ENCODE peak calls at places on chromosomes 1 and 21, in five cellular contexts. A is prostate gland, J is colonic mucosa, P is MM.1S, G is A549. Q is an unnamed sample.

GRCh38 chr1:31784356-31785019 is 20.3 kb upstream of the ADGRB2 start:
- DNase-seq in J (no peak), A (no peak), G (no peak), P (no peak), Q (no peak)

GRCh38 chr1:108852541-108852940 is 4.4 kb downstream of the AKNAD1 start:
- DNase-seq in J (no peak), A (no peak), G (no peak), P (no peak), Q (no peak)

GRCh38 chr1:32702599-32703478 is at the start of gene SYNC:
- DNase-seq in J (peak; percentile 92), A (no peak), G (peak; percentile 69), P (no peak), Q (no peak)

GRCh38 chr1:166197141-166197540 is 30.3 kb upstream of the FAM78B start:
- DNase-seq in J (no peak), G (no peak), A (no peak), P (no peak), Q (no peak)

GRCh38 chr1:191913234-191913948 is 244.9 kb upstream of the RGS18 start:
- DNase-seq in P (no peak), A (no peak), G (no peak), J (no peak), Q (no peak)

GRCh38 chr1:176989754-176990153 is 174.8 kb downstream of the ASTN1 start:
- DNase-seq in A (no peak), P (no peak), G (no peak), J (no peak), Q (no peak)

GRCh38 chr1:245956225-245956624 is 550.9 kb downstream of the SMYD3 start:
- DNase-seq in J (no peak), G (no peak), A (no peak), P (no peak), Q (no peak)

GRCh38 chr1:232988572-232989040 is 38.2 kb downstream of the NTPCR start:
- DNase-seq in G (no peak), P (no peak), J (no peak), A (no peak), Q (peak; percentile 15)

GRCh38 chr1:15258828-15259588 is 12.0 kb downstream of the FHAD1 start:
- DNase-seq in G (no peak), J (no peak), P (no peak), A (no peak), Q (no peak)

GRCh38 chr1:197399691-197400521 is 131.9 kb downstream of the CRB1 start:
- DNase-seq in A (no peak), J (no peak), G (peak; percentile 69), P (peak; percentile 71), Q (peak; percentile 43)

GRCh38 chr21:31326478-31327247 is 17.4 kb downstream of the TIAM1 start:
- DNase-seq in A (no peak), G (no peak), J (no peak), P (peak; percentile 26), Q (no peak)

GRCh38 chr1:34165422-34165921 is 442 bp upstream of the CSMD2 start:
- DNase-seq in G (no peak), J (no peak), A (no peak), P (no peak), Q (no peak)

GRCh38 chr1:193221641-193222040 is 35.2 kb upstream of the B3GALT2 start:
- DNase-seq in A (no peak), G (no peak), J (no peak), P (no peak), Q (no peak)

GRCh38 chr1:192906334-192906733 is 97.5 kb downstream of the RGS2 start:
- DNase-seq in A (no peak), J (no peak), G (no peak), P (no peak), Q (no peak)

GRCh38 chr1:89870998-89871397 is 50.2 kb downstream of the LRRC8D start:
- DNase-seq in A (no peak), J (no peak), P (no peak), G (no peak), Q (no peak)

GRCh38 chr21:33071878-33072306 is 2.0 kb downstream of the OLIG1 start:
- DNase-seq in P (peak; percentile 66), A (no peak), J (no peak), G (no peak), Q (no peak)

GRCh38 chr1:147723691-147724323 is 36.6 kb downstream of the GJA5 start:
- DNase-seq in G (peak; percentile 45), A (no peak), P (peak; percentile 36), J (peak; percentile 44), Q (no peak)

GRCh38 chr1:227729144-227729880 is 5.8 kb downstream of the JMJD4 start:
- DNase-seq in P (peak; percentile 25), J (no peak), A (no peak), G (no peak), Q (no peak)

GRCh38 chr1:162976628-162977027 is 92.5 kb upstream of the RGS4 start:
- DNase-seq in P (no peak), G (no peak), A (no peak), J (no peak), Q (no peak)

GRCh38 chr1:242196101-242196500 is 197.2 kb upstream of the MAP1LC3C start:
- DNase-seq in P (no peak), G (no peak), A (no peak), J (no peak), Q (no peak)

GRCh38 chr1:60848583-60849188 is 233.7 kb upstream of the NFIA start:
- DNase-seq in P (peak; percentile 54), G (peak; percentile 32), J (no peak), A (no peak), Q (peak; percentile 10)

GRCh38 chr1:162197615-162198497 is 128.4 kb downstream of the NOS1AP start:
- DNase-seq in P (no peak), A (no peak), G (no peak), J (no peak), Q (no peak)

GRCh38 chr1:46489169-46489637 is 433 bp upstream of the DMBX1 start:
- DNase-seq in A (no peak), G (no peak), P (no peak), J (no peak), Q (no peak)

GRCh38 chr1:152053375-152053774 is 16.6 kb upstream of the S100A11 start:
- DNase-seq in A (no peak), P (no peak), G (no peak), J (no peak), Q (no peak)

GRCh38 chr1:17559618-17560419 is 20.3 kb downstream of the ARHGEF10L start:
- DNase-seq in G (no peak), P (no peak), J (peak; percentile 71), A (no peak), Q (no peak)

GRCh38 chr21:32771134-32771523 is 426 bp downstream of the PAXBP1 start:
- DNase-seq in J (peak; percentile 42), G (peak; percentile 46), A (peak; percentile 30), P (peak; percentile 60), Q (no peak)

GRCh38 chr1:70656371-70656770 is 245.3 kb downstream of the CTH start:
- DNase-seq in G (no peak), J (no peak), P (no peak), A (no peak), Q (no peak)

GRCh38 chr1:204116539-204116938 is 35.3 kb downstream of the ETNK2 start:
- DNase-seq in P (no peak), G (no peak), A (no peak), J (no peak), Q (no peak)

GRCh38 chr21:43699933-43700599 is 18.9 kb upstream of the PDXK start:
- DNase-seq in J (no peak), G (no peak), A (no peak), P (no peak), Q (no peak)

GRCh38 chr1:5938068-5938740 is 54.0 kb downstream of the NPHP4 start:
- DNase-seq in A (no peak), P (no peak), J (no peak), G (no peak), Q (no peak)

GRCh38 chr1:184559117-184559713 is 172.4 kb downstream of the C1orf21 start:
- DNase-seq in G (no peak), P (no peak), J (no peak), A (no peak), Q (no peak)

GRCh38 chr1:198600906-198601305 is 37.9 kb upstream of the PTPRC start:
- DNase-seq in A (no peak), P (no peak), J (no peak), G (no peak), Q (no peak)

GRCh38 chr1:168180148-168180524 is 1.4 kb downstream of the TIPRL start:
- DNase-seq in P (no peak), A (no peak), G (no peak), J (peak; percentile 22), Q (no peak)

GRCh38 chr1:65434255-65434654 is 13.8 kb downstream of the LEPR start:
- DNase-seq in G (no peak), J (no peak), P (no peak), A (no peak), Q (no peak)
- TF ChIP-seq CTCF in G (no peak), J (no peak), P (peak; percentile 11), A (no peak), Q (no peak)

GRCh38 chr21:17389311-17389710 is 123.5 kb upstream of the CXADR start:
- DNase-seq in P (no peak), J (no peak), A (no peak), G (no peak), Q (no peak)
- H3K4me3 ChIP-seq in P (no peak overlapping the region), J (no peak overlapping the region), A (no peak overlapping the region), G (no peak overlapping the region), Q (no peak overlapping the region)

DNA sequence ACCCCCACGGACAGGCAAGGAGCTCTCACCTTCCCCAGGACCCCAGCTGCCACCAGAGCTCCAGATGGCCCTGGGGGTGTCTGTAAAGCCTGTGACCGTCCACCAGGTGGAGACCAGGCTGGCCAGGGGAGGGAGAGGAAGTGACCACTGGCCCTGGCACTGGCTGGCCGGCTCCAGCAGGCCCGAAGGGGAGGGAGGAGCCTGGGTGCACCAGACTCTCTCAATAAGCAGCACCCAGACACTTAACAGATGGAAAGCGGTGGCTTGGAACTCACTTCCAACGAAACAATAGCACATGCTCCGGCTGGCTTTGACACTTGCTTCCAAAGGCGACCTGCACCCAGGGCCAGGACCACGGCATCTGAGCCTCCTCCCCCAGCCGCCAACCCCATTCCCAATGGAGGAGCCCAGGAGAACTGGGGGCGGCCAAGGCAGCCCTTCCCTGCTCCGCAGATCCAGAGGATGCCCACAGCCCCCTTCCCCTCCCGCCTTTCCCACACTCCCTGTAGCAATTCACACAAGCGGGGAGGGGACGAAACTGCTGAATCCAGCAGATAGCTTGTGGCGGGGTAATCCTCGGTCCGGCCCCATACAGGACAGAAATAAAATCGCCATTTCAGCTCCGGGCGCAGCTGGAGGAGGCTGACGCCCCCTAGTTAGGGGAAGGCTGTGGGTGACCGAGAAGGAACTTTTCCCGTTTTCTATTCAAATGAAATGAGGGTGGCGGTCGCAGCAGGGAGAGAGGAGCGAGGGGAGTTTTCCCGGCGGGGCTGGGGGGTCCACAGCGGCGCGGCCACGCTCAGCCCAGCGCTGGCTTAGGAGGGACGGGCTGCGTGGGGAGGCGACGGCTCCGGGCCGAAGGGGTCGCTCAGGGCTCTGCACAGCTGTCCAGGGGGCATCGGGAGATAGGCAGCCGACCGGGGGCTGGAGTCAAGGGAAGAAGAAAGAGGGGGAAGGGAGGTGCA is 612 bp upstream of the PDE9A start:
- DNase-seq in G (peak; percentile 53), J (peak; percentile 53), P (no peak), A (peak; percentile 74), Q (no peak)
- TF ChIP-seq CTCF in G (peak; percentile 16), J (peak; percentile 18), P (no peak), A (peak; percentile 82), Q (peak; percentile 28)

DNA sequence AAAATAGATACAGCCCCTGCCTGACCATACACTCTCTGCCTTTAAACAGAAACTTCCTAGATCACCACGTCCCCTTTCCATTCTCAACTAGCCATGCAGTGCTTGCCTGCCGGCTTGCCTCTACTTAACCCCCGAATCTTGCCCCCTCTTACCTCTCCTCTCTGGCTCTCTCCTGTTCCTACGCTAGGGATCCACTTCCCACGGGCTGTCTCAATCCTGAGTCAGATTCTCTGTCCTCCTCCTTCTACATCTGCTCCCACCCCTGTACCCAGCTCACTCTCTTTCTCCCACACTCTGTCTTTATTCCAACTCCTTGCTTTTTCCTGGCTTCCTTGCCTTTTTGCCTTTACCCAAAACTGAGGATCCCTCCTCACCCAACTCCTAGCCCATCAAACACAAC is 29.3 kb downstream of the ATF3 start:
- DNase-seq in P (no peak), J (no peak), G (no peak), A (no peak), Q (no peak)
- H3K4me3 ChIP-seq in P (no peak overlapping the region), J (no peak overlapping the region), G (no peak overlapping the region), A (no peak overlapping the region), Q (no peak overlapping the region)